ENCODE peak calls at places on chromosome 22, in six cellular contexts. C is sigmoid colon, J is heart left ventricle, N is body of pancreas, B is upper lobe of right lung, W is cardiac muscle cell. L is an unnamed sample.

GRCh38 chr22:27836181-27836580 is 34.6 kb upstream of the MN1 start:
- DNase-seq in C (peak; percentile 42), J (no peak), N (no peak), B (no peak), W (no peak), L (no peak)

GRCh38 chr22:41683616-41684015 is 5.1 kb downstream of the SNU13 start:
- DNase-seq in C (no peak), J (no peak), N (no peak), B (no peak), W (no peak), L (no peak)

GRCh38 chr22:48346911-48347310 is 1480.8 kb downstream of the BRD1 start:
- DNase-seq in C (peak; percentile 29), J (no peak), N (no peak), B (no peak), W (no peak), L (no peak)

GRCh38 chr22:25546751-25547150 is 17.7 kb upstream of the GRK3 start:
- DNase-seq in C (no peak), J (no peak), N (peak; percentile 46), B (no peak), W (no peak), L (peak; percentile 49)

GRCh38 chr22:27853404-27853803 is 51.8 kb upstream of the MN1 start:
- DNase-seq in C (peak; percentile 56), J (no peak), N (no peak), B (no peak), W (no peak), L (no peak)

GRCh38 chr22:42490244-42490832 is 29.3 kb downstream of the RRP7A start:
- DNase-seq in C (no peak), J (no peak), N (no peak), B (no peak), W (no peak), L (no peak)

GRCh38 chr22:42561856-42562255 is 8.1 kb downstream of the SERHL2 start:
- DNase-seq in C (no peak), J (no peak), N (no peak), B (no peak), W (no peak), L (no peak)

GRCh38 chr22:27778299-27779090 is 23.1 kb downstream of the MN1 start:
- DNase-seq in C (no peak), J (no peak), N (no peak), B (no peak), W (no peak), L (peak; percentile 45)

GRCh38 chr22:48157676-48158075 is 1395.2 kb downstream of the TBC1D22A start:
- DNase-seq in C (no peak), J (no peak), N (no peak), B (no peak), W (no peak), L (no peak)

GRCh38 chr22:50506611-50507420 is 686 bp downstream of the LMF2 start:
- DNase-seq in C (peak; percentile 82), J (no peak), N (peak; percentile 86), B (no peak), W (no peak), L (peak; percentile 73)

GRCh38 chr22:41848468-41848867 is 15.6 kb downstream of the SREBF2 start:
- DNase-seq in C (peak; percentile 72), J (no peak), N (peak; percentile 43), B (peak; percentile 88), W (no peak), L (peak; percentile 79)

GRCh38 chr22:39146256-39147101 is 6.0 kb downstream of the CBX7 start:
- DNase-seq in C (peak; percentile 58), J (peak; percentile 23), N (peak; percentile 16), B (peak; percentile 49), W (no peak), L (no peak)
- H3K4me1 ChIP-seq in C (peaks cover 74% of the 10 kb centered on the region), J (peaks cover 34% of the 10 kb centered on the region), N (peaks cover 71% of the 10 kb centered on the region), B (peaks cover 59% of the 10 kb centered on the region), W (peaks cover 17% of the 10 kb centered on the region), L (peaks cover 9% of the 10 kb centered on the region)

DNA sequence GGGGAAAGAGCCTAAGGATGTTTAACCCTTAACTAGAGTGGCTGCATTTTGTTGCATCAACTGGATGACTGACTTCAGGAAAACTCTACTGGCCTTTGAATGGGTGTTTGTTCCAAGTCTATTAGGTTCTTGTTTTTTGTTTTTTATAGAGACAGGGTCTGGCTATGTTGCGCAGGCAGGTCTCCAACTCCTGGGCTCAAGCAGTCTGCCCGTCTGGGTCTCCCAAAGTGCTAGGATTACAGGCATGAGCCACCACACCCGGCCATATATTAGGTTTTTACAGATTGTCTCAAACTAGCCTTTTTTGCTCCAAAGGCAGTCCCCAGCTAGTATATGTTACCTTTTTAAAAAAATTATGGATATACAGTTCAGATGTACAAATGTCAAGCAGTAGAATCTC is 1.1 kb downstream of the SMARCB1 start:
- DNase-seq in C (no peak), J (no peak), N (no peak), B (no peak), W (no peak), L (peak; percentile 30)
- H3K4me1 ChIP-seq in C (peaks cover 58% of the 10 kb centered on the region), J (peaks cover 34% of the 10 kb centered on the region), N (peaks cover 49% of the 10 kb centered on the region), B (peaks cover 28% of the 10 kb centered on the region), W (peaks cover 29% of the 10 kb centered on the region), L (peaks cover 4% of the 10 kb centered on the region)

GRCh38 chr22:29914991-29915390 is 32.0 kb downstream of the MTMR3 start:
- DNase-seq in C (no peak), J (no peak), N (no peak), B (no peak), W (no peak), L (no peak)
- H3K4me1 ChIP-seq in C (peaks cover 94% of the 10 kb centered on the region), J (peaks cover 42% of the 10 kb centered on the region), N (peaks cover 40% of the 10 kb centered on the region), B (peaks cover 66% of the 10 kb centered on the region), W (no peaks in the 10 kb centered on the region), L (peaks cover 4% of the 10 kb centered on the region)

GRCh38 chr22:40506762-40507161 is 129.8 kb downstream of the MRTFA start:
- DNase-seq in C (no peak), J (no peak), N (no peak), B (no peak), W (no peak), L (no peak)

GRCh38 chr22:40499187-40499753 is 128.9 kb downstream of the SGSM3 start:
- DNase-seq in C (no peak), J (peak; percentile 56), N (peak; percentile 68), B (no peak), W (no peak), L (peak; percentile 69)

GRCh38 chr22:40498454-40499186 is 128.2 kb downstream of the SGSM3 start:
- DNase-seq in C (no peak), J (no peak), N (no peak), B (no peak), W (no peak), L (no peak)

GRCh38 chr22:40504285-40505249 is 132.0 kb downstream of the MRTFA start:
- DNase-seq in C (no peak), J (no peak), N (no peak), B (no peak), W (no peak), L (no peak)

GRCh38 chr22:40502919-40503318 is 132.5 kb downstream of the SGSM3 start:
- DNase-seq in C (no peak), J (no peak), N (no peak), B (no peak), W (no peak), L (no peak)
- H3K4me1 ChIP-seq in C (peaks cover 33% of the 10 kb centered on the region), J (peaks cover 3% of the 10 kb centered on the region), N (peaks cover 54% of the 10 kb centered on the region), B (peaks cover 30% of the 10 kb centered on the region), W (peaks cover 16% of the 10 kb centered on the region), L (no peaks in the 10 kb centered on the region)

GRCh38 chr22:20887375-20887774 is 28.6 kb downstream of the SNAP29 start:
- DNase-seq in C (no peak), J (no peak), N (no peak), B (no peak), W (no peak), L (no peak)
- H3K4me1 ChIP-seq in C (peaks cover 4% of the 10 kb centered on the region), J (peaks cover 9% of the 10 kb centered on the region), N (peaks cover 8% of the 10 kb centered on the region), B (no peaks in the 10 kb centered on the region), W (peaks cover 12% of the 10 kb centered on the region), L (no peaks in the 10 kb centered on the region)

GRCh38 chr22:44753189-44754042 is 1.0 kb downstream of the ARHGAP8 start:
- DNase-seq in C (no peak), J (no peak), N (peak; percentile 54), B (no peak), W (peak; percentile 64), L (no peak)

GRCh38 chr22:44752285-44753188 is at the start of gene ARHGAP8:
- DNase-seq in C (no peak), J (no peak), N (peak; percentile 75), B (peak; percentile 87), W (peak; percentile 15), L (no peak)

GRCh38 chr22:44755956-44756361 is 3.6 kb downstream of the ARHGAP8 start:
- DNase-seq in C (no peak), J (no peak), N (peak; percentile 81), B (no peak), W (no peak), L (no peak)

GRCh38 chr22:44755418-44755817 is 3.0 kb downstream of the ARHGAP8 start:
- DNase-seq in C (no peak), J (no peak), N (no peak), B (no peak), W (no peak), L (no peak)

DNA sequence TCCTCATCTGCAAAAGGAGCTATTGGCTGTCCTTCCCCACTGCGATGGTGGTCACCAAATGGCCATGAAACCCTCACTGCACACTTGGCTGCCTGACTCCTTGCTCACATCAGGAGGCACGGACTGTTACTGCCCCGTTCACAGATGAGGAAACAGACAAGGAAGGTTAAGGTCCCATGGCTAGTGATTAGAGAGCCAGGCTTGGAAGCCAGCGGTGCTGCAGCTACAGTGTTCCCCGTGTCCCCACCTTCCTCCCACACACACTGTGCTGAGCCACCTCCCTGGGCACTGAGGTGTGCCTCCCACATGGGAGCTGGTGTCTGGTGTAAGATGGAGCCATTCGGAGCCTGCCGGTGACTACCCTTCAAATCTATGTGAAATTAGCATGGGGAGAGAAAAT is 2.6 kb downstream of the ARHGAP8 start:
- DNase-seq in C (no peak), J (no peak), N (no peak), B (no peak), W (no peak), L (no peak)
- H3K4me1 ChIP-seq in C (peaks cover 15% of the 10 kb centered on the region), J (no peaks in the 10 kb centered on the region), N (peaks cover 43% of the 10 kb centered on the region), B (no peaks in the 10 kb centered on the region), W (no peaks in the 10 kb centered on the region), L (peaks cover 3% of the 10 kb centered on the region)